ENCODE peak calls at places on chromosomes 4 and X, in ten cellular contexts. W is NCI-H748 treated with DMSO at 0.1 percent for 48 hours; Y is H4; R is Kasumi-1; O is nucleus accumbens; I is effector memory CD4-positive, alpha-beta T cell; A is stimulated activated CD4-positive, alpha-beta T cell treated with anti-CD3 and anti-CD28 coated beads, Interleukin-12 subunit alpha, Interleukin-12 subunit beta, amount 100 ng/mL, for 24 hours; V is GM23248; J is iPS-NIHi11; S is stimulated activated CD8-positive, alpha-beta memory T cell treated with anti-CD3 and anti-CD28 coated beads, Interleukin-2, amount 100 ng/mL, for 1 hour. U is an unnamed sample.
A peak's percentile ranks its signal among the peaks of the same experiment; 100 is the strongest.

GRCh38 chr4:147360301-147360700 is 120.6 kb upstream of the EDNRA start:
- DNase-seq in W (no peak), Y (peak; percentile 51), R (no peak), O (no peak), I (no peak), A (no peak), V (peak; percentile 79), J (no peak), S (no peak), U (no peak)

GRCh38 chr4:159016527-159017137 is 86.2 kb upstream of the RAPGEF2 start:
- DNase-seq in W (no peak), Y (no peak), R (no peak), O (no peak), I (no peak), A (no peak), V (no peak), J (peak; percentile 78), S (no peak), U (no peak)

GRCh38 chr4:128725405-128725804 is 84.1 kb upstream of the JADE1 start:
- DNase-seq in W (no peak), Y (no peak), R (no peak), O (no peak), I (no peak), A (no peak), V (no peak), J (no peak), S (no peak), U (no peak)

GRCh38 chrX:15567886-15568616 is 32.7 kb downstream of the ACE2 start:
- DNase-seq in W (peak; percentile 26), Y (no peak), R (no peak), O (no peak), I (no peak), A (no peak), V (no peak), J (no peak), S (no peak), U (no peak)

GRCh38 chrX:13463608-13464007 is 105.8 kb upstream of the EGFL6 start:
- DNase-seq in W (peak; percentile 62), Y (peak; percentile 51), R (peak; percentile 50), O (no peak), I (no peak), A (no peak), V (peak; percentile 63), J (no peak), S (no peak), U (peak; percentile 82)

GRCh38 chr4:173461170-173461569 is 62.3 kb upstream of the SCRG1 start:
- DNase-seq in W (no peak), Y (peak; percentile 67), R (no peak), O (no peak), I (no peak), A (no peak), V (peak; percentile 26), J (no peak), S (no peak), U (no peak)

GRCh38 chrX:22165732-22166457 is 106.8 kb upstream of the CBLL2 start:
- DNase-seq in W (no peak), Y (no peak), R (no peak), O (no peak), I (no peak), A (no peak), V (peak; percentile 28), J (no peak), S (no peak), U (no peak)

GRCh38 chr4:147968641-147969040 is 236.8 kb downstream of the ARHGAP10 start:
- DNase-seq in W (no peak), Y (no peak), R (no peak), O (no peak), I (no peak), A (no peak), V (no peak), J (no peak), S (no peak), U (no peak)

GRCh38 chrX:132692066-132692465 is 203.2 kb upstream of the MBNL3 start:
- DNase-seq in W (peak; percentile 41), Y (no peak), R (no peak), O (no peak), I (no peak), A (no peak), V (peak; percentile 63), J (no peak), S (no peak), U (peak; percentile 25)

GRCh38 chrX:110665636-110666035 is 130.0 kb downstream of the CHRDL1 start:
- DNase-seq in W (no peak), Y (peak; percentile 9), R (peak; percentile 41), O (no peak), I (no peak), A (peak; percentile 3), V (peak; percentile 58), J (peak; percentile 70), S (no peak), U (peak; percentile 22)

GRCh38 chr4:20313237-20314030 is 61.7 kb downstream of the SLIT2 start:
- DNase-seq in W (no peak), Y (no peak), R (no peak), O (no peak), I (no peak), A (no peak), V (no peak), J (peak; percentile 41), S (no peak), U (no peak)

GRCh38 chr4:81632581-81633247 is 161.0 kb upstream of the RASGEF1B start:
- DNase-seq in W (no peak), Y (no peak), R (no peak), O (no peak), I (no peak), A (no peak), V (peak; percentile 60), J (no peak), S (no peak), U (no peak)

GRCh38 chrX:16300831-16301230 is 133.6 kb downstream of the MAGEB17 start:
- DNase-seq in W (no peak), Y (no peak), R (no peak), O (no peak), I (no peak), A (no peak), V (no peak), J (no peak), S (no peak), U (no peak)

GRCh38 chr4:174217273-174218126 is 66.0 kb downstream of the FBXO8 start:
- DNase-seq in W (no peak), Y (no peak), R (no peak), O (no peak), I (no peak), A (no peak), V (peak; percentile 56), J (peak; percentile 13), S (no peak), U (no peak)

GRCh38 chr4:3302164-3302785 is 9.5 kb downstream of the RGS12 start:
- DNase-seq in W (no peak), Y (peak; percentile 47), R (peak; percentile 56), O (no peak), I (peak; percentile 84), A (peak; percentile 36), V (no peak), J (no peak), S (peak; percentile 59), U (no peak)

GRCh38 chr4:140152015-140152703 is 1.8 kb downstream of the MAML3 start:
- DNase-seq in W (no peak), Y (no peak), R (peak; percentile 94), O (peak; percentile 61), I (peak; percentile 65), A (peak; percentile 45), V (peak; percentile 80), J (peak; percentile 79), S (peak; percentile 64), U (peak; percentile 60)

GRCh38 chrX:30190426-30190825 is 24.9 kb upstream of the MAGEB2 start:
- DNase-seq in W (no peak), Y (no peak), R (no peak), O (no peak), I (no peak), A (no peak), V (no peak), J (no peak), S (no peak), U (no peak)

GRCh38 chr4:51907001-51907669 is 64.2 kb downstream of the DCUN1D4 start:
- DNase-seq in W (no peak), Y (no peak), R (no peak), O (no peak), I (no peak), A (no peak), V (no peak), J (no peak), S (no peak), U (no peak)

GRCh38 chrX:71393919-71394318 is 27.8 kb downstream of the TAF1 start:
- DNase-seq in W (no peak), Y (no peak), R (no peak), O (no peak), I (no peak), A (no peak), V (no peak), J (no peak), S (no peak), U (no peak)

GRCh38 chr4:37243061-37243460 is 1.5 kb upstream of the NWD2 start:
- DNase-seq in W (peak; percentile 11), Y (no peak), R (no peak), O (no peak), I (no peak), A (no peak), V (no peak), J (peak; percentile 30), S (no peak), U (no peak)

GRCh38 chr4:73259552-73260140 is 1.0 kb upstream of the ANKRD17 start:
- DNase-seq in W (no peak), Y (peak; percentile 17), R (peak; percentile 38), O (no peak), I (no peak), A (no peak), V (peak; percentile 69), J (no peak), S (no peak), U (no peak)

GRCh38 chr4:78426972-78427371 is 124.6 kb upstream of the ANXA3 start:
- DNase-seq in W (no peak), Y (no peak), R (no peak), O (no peak), I (no peak), A (no peak), V (no peak), J (no peak), S (no peak), U (no peak)

GRCh38 chrX:47579537-47579936 is 2.7 kb upstream of the TIMP1 start:
- DNase-seq in W (no peak), Y (peak; percentile 51), R (no peak), O (no peak), I (no peak), A (no peak), V (peak; percentile 86), J (no peak), S (no peak), U (peak; percentile 55)

GRCh38 chrX:140733766-140734342 is 24.3 kb downstream of the LINC00632 start:
- DNase-seq in W (peak; percentile 42), Y (peak; percentile 59), R (peak; percentile 47), O (no peak), I (no peak), A (no peak), V (peak; percentile 62), J (peak; percentile 42), S (no peak), U (peak; percentile 29)

GRCh38 chrX:138946941-138947340 is 235.4 kb upstream of the FGF13 start:
- DNase-seq in W (no peak), Y (no peak), R (no peak), O (no peak), I (no peak), A (no peak), V (peak; percentile 40), J (no peak), S (no peak), U (no peak)

GRCh38 chr4:21986312-21986711 is 37.7 kb upstream of the KCNIP4 start:
- DNase-seq in W (no peak), Y (no peak), R (no peak), O (no peak), I (no peak), A (no peak), V (peak; percentile 36), J (no peak), S (no peak), U (no peak)

GRCh38 chr4:27318740-27319139 is 458.1 kb downstream of the STIM2 start:
- DNase-seq in W (no peak), Y (peak; percentile 42), R (peak; percentile 90), O (no peak), I (no peak), A (no peak), V (peak; percentile 52), J (peak; percentile 81), S (no peak), U (peak; percentile 52)

GRCh38 chr4:7198440-7199128 is 6.2 kb downstream of the SORCS2 start:
- DNase-seq in W (no peak), Y (no peak), R (no peak), O (no peak), I (no peak), A (no peak), V (no peak), J (no peak), S (no peak), U (no peak)